ENCODE peak calls at places on chromosomes 12 and 14, in five cellular contexts. E is HS-5; X is activated CD4-positive, alpha-beta T cell treated with anti-CD3 and anti-CD28 coated beads for 4 hours; F is GM12892; A is activated T-helper 1 cell treated with anti-CD3 and anti-CD28 coated beads, Interleukin-12 subunit alpha, Interleukin-12 subunit beta, Interleukin-2, Interleukin-4 antibody, amounts not matched to agents 30 ng/mL and 10 ng/mL and 1 ng/mL, durations not matched to agents 14 hours and 24 hours and 36 hours. T is an unnamed sample.

GRCh38 chr14:68028075-68028474 is 208.5 kb downstream of the RAD51B start:
- DNase-seq in E (no peak), X (no peak), F (no peak), A (no peak), T (no peak)

GRCh38 chr12:76489737-76490136 is 69.8 kb downstream of the OSBPL8 start:
- DNase-seq in E (no peak), X (no peak), F (no peak), A (no peak), T (no peak)

GRCh38 chr14:50530358-50530757 is 2.0 kb downstream of the MAP4K5 start:
- DNase-seq in E (peak), X (no peak), F (no peak), A (no peak), T (no peak)

GRCh38 chr14:98742001-98742400 is 530.0 kb downstream of the BCL11B start:
- DNase-seq in E (no peak), X (no peak), F (no peak), A (no peak), T (no peak)

GRCh38 chr12:18651525-18651924 is 86.3 kb downstream of the PLCZ1 start:
- DNase-seq in E (no peak), X (no peak), F (no peak), A (no peak), T (no peak)

GRCh38 chr12:14696265-14696741 is at the start of gene GUCY2C:
- DNase-seq in E (no peak), X (no peak), F (no peak), A (no peak), T (no peak)

GRCh38 chr14:50821471-50822464 is 9.2 kb downstream of the NIN start:
- DNase-seq in E (no peak), X (peak), F (no peak), A (peak), T (peak)

GRCh38 chr12:123989753-123990152 is 16.7 kb downstream of the ZNF664 start:
- DNase-seq in E (no peak), X (no peak), F (no peak), A (no peak), T (no peak)

GRCh38 chr14:104515811-104516780 is 63.5 kb upstream of the C14orf180 start:
- DNase-seq in E (no peak), X (no peak), F (no peak), A (no peak), T (no peak)

GRCh38 chr12:12976366-12976765 is 23.7 kb downstream of the HEBP1 start:
- DNase-seq in E (peak), X (no peak), F (no peak), A (no peak), T (no peak)

GRCh38 chr14:77868552-77869300 is 68.8 kb downstream of the ADCK1 start:
- DNase-seq in E (no peak), X (no peak), F (no peak), A (no peak), T (no peak)

GRCh38 chr14:79971330-79971729 is 240.0 kb downstream of the DIO2 start:
- DNase-seq in E (peak), X (no peak), F (no peak), A (no peak), T (no peak)

GRCh38 chr12:93229494-93230310 is 148.0 kb upstream of the NUDT4 start:
- DNase-seq in E (peak), X (no peak), F (no peak), A (no peak), T (no peak)

GRCh38 chr12:117907108-117907689 is 61.6 kb downstream of the KSR2 start:
- DNase-seq in E (no peak), X (no peak), F (no peak), A (no peak), T (no peak)

GRCh38 chr12:124713436-124714082 is 146.1 kb upstream of the NCOR2 start:
- DNase-seq in E (no peak), X (peak), F (no peak), A (peak), T (peak)

GRCh38 chr12:99386907-99387306 is 260.6 kb upstream of the GARIN6 start:
- DNase-seq in E (no peak), X (no peak), F (no peak), A (no peak), T (no peak)

GRCh38 chr12:67701121-67701520 is 52.6 kb downstream of the DYRK2 start:
- DNase-seq in E (no peak), X (no peak), F (no peak), A (no peak), T (no peak)

GRCh38 chr12:114935658-114936057 is 251.7 kb upstream of the TBX3 start:
- DNase-seq in E (no peak), X (no peak), F (no peak), A (no peak), T (no peak)

GRCh38 chr12:131555197-131555820 is 155.6 kb upstream of the SFSWAP start:
- DNase-seq in E (no peak), X (no peak), F (no peak), A (no peak), T (no peak)

GRCh38 chr14:53306267-53306721 is 153.2 kb upstream of the DDHD1 start:
- DNase-seq in E (peak), X (peak), F (peak), A (peak), T (peak)

GRCh38 chr12:25034676-25035075 is 85.8 kb upstream of the BCAT1 start:
- DNase-seq in E (no peak), X (no peak), F (no peak), A (no peak), T (no peak)

GRCh38 chr12:121238604-121239334 is 28.8 kb downstream of the P2RX4 start:
- DNase-seq in E (no peak), X (no peak), F (no peak), A (no peak), T (no peak)

GRCh38 chr14:87264386-87264785 is 728.6 kb downstream of the GALC start:
- DNase-seq in E (no peak), X (no peak), F (no peak), A (no peak), T (no peak)

GRCh38 chr12:40622246-40622838 is 69.9 kb upstream of the CNTN1 start:
- DNase-seq in E (peak), X (no peak), F (peak), A (no peak), T (no peak)

GRCh38 chr12:2856901-2857495 is at the start of gene TEX52:
- DNase-seq in E (no peak), X (no peak), F (no peak), A (no peak), T (no peak)

GRCh38 chr14:93788557-93789365 is 476 bp upstream of the PRIMA1 start:
- DNase-seq in E (no peak), X (no peak), F (no peak), A (no peak), T (no peak)

GRCh38 chr14:96106891-96107290 is 67.7 kb downstream of the C14orf132 start:
- DNase-seq in E (no peak), X (no peak), F (no peak), A (no peak), T (no peak)

GRCh38 chr12:90729741-90730140 is 225.2 kb downstream of the CCER1 start:
- DNase-seq in E (no peak), X (no peak), F (no peak), A (no peak), T (no peak)

GRCh38 chr12:122884091-122884826 is 11.7 kb downstream of the VPS37B start:
- DNase-seq in E (no peak), X (no peak), F (no peak), A (no peak), T (no peak)

GRCh38 chr12:123839826-123840225 is 77.7 kb downstream of the DNAH10 start:
- DNase-seq in E (no peak), X (no peak), F (no peak), A (no peak), T (no peak)

GRCh38 chr14:105028251-105028927 is 7.5 kb upstream of the CDCA4 start:
- DNase-seq in E (no peak), X (no peak), F (no peak), A (no peak), T (no peak)

GRCh38 chr12:122820838-122821271 is 14.4 kb upstream of the HIP1R start:
- DNase-seq in E (no peak), X (no peak), F (no peak), A (no peak), T (no peak)

GRCh38 chr12:23354800-23355199 is 594.7 kb downstream of the SOX5 start:
- DNase-seq in E (no peak), X (no peak), F (no peak), A (no peak), T (no peak)

GRCh38 chr12:50765325-50765911 is 1.5 kb downstream of the ATF1 start:
- DNase-seq in E (peak), X (peak), F (peak), A (peak), T (peak)